ENCODE peak calls at places on chromosome 2, in seven cellular contexts. K is mammary epithelial cell, M is HCT116, C is PC-3, W is psoas muscle, B is stomach, J is DND-41. I is an unnamed sample. For H3K36me3, the result is how much of the 10 kb centered on the place peaks cover.

GRCh38 chr2:11256166-11256565 is 88.3 kb downstream of the ROCK2 start:
- DNase-seq in K (no peak), B (no peak), W (no peak), C (no peak), M (no peak), J (no peak), I (no peak)

GRCh38 chr2:186595219-186595618 is 5.4 kb downstream of the ITGAV start:
- DNase-seq in J (no peak), K (no peak), B (peak), C (peak), W (no peak), M (no peak), I (no peak)

GRCh38 chr2:136612079-136612478 is 153.3 kb upstream of the THSD7B start:
- DNase-seq in K (no peak), W (no peak), C (no peak), M (no peak), J (no peak), B (no peak), I (no peak)

GRCh38 chr2:36653967-36654694 is 42.4 kb upstream of the VIT start:
- DNase-seq in C (no peak), W (no peak), J (no peak), M (no peak), B (no peak), K (no peak), I (no peak)

GRCh38 chr2:30912056-30912455 is 104.8 kb upstream of the CAPN13 start:
- DNase-seq in B (no peak), J (no peak), K (no peak), C (no peak), M (no peak), W (no peak), I (no peak)

GRCh38 chr2:15562354-15563031 is 1.4 kb upstream of the NBAS start:
- DNase-seq in W (no peak), K (no peak), C (no peak), M (no peak), B (no peak), J (no peak), I (no peak)

GRCh38 chr2:66962625-66963207 is 434.4 kb upstream of the ETAA1 start:
- DNase-seq in C (no peak), B (no peak), K (no peak), M (no peak), J (no peak), W (no peak), I (no peak)

GRCh38 chr2:186883666-186884065 is 34.7 kb upstream of the ZSWIM2 start:
- DNase-seq in M (no peak), W (no peak), K (no peak), C (no peak), J (no peak), B (no peak), I (no peak)

GRCh38 chr2:18309627-18310026 is 250.8 kb downstream of the RDH14 start:
- DNase-seq in K (no peak), C (no peak), B (no peak), J (no peak), M (no peak), W (no peak), I (no peak)

GRCh38 chr2:122999823-123000222 is 1025.3 kb upstream of the CNTNAP5 start:
- DNase-seq in C (no peak), M (no peak), K (no peak), J (no peak), W (no peak), B (no peak), I (no peak)

GRCh38 chr2:101360229-101360628 is 27.1 kb downstream of the CREG2 start:
- DNase-seq in M (peak), C (peak), B (no peak), K (peak), W (no peak), J (no peak), I (no peak)

GRCh38 chr2:101736861-101737291 is 39.4 kb downstream of the MAP4K4 start:
- DNase-seq in W (no peak), B (no peak), C (peak), J (no peak), K (peak), M (no peak), I (no peak)

GRCh38 chr2:142975239-142975638 is 97.8 kb downstream of the KYNU start:
- DNase-seq in W (no peak), M (no peak), J (no peak), B (no peak), C (no peak), K (no peak), I (no peak)
- H3K27ac ChIP-seq in W (no peak), M (no peak), J (no peak), B (no peak), C (peak), K (peak), I (no peak)

GRCh38 chr2:9847140-9847539 is 3.9 kb downstream of the TAF1B start:
- DNase-seq in B (no peak), W (no peak), M (no peak), C (peak), J (no peak), K (peak), I (no peak)

GRCh38 chr2:9858730-9859068 is 15.4 kb downstream of the TAF1B start:
- DNase-seq in W (no peak), B (no peak), K (no peak), M (no peak), J (no peak), C (no peak), I (no peak)

GRCh38 chr2:9857814-9858729 is 14.8 kb downstream of the TAF1B start:
- DNase-seq in K (no peak), M (no peak), J (no peak), C (no peak), W (no peak), B (no peak), I (no peak)

GRCh38 chr2:9852881-9853280 is 9.6 kb downstream of the TAF1B start:
- DNase-seq in C (no peak), B (no peak), K (no peak), J (no peak), M (no peak), W (no peak), I (no peak)
- H3K36me3 ChIP-seq in C (half or more), B (half or more), K (under half), J (half or more), M (half or more), W (half or more), I (under half)

GRCh38 chr2:150482667-150483260 is 4.7 kb downstream of the RND3 start:
- DNase-seq in C (peak), M (no peak), J (no peak), W (no peak), B (no peak), K (no peak), I (no peak)

GRCh38 chr2:150479075-150479915 is 8.2 kb downstream of the RND3 start:
- DNase-seq in W (no peak), M (no peak), J (no peak), B (no peak), K (peak), C (peak), I (no peak)

GRCh38 chr2:150480241-150480640 is 7.2 kb downstream of the RND3 start:
- DNase-seq in W (no peak), M (no peak), J (no peak), K (peak), C (peak), B (peak), I (no peak)

GRCh38 chr2:150482111-150482510 is 5.4 kb downstream of the RND3 start:
- DNase-seq in C (peak), M (no peak), J (no peak), B (no peak), K (no peak), W (no peak), I (no peak)

GRCh38 chr2:150480971-150481830 is 6.3 kb downstream of the RND3 start:
- DNase-seq in W (no peak), C (peak), J (no peak), B (no peak), K (peak), M (no peak), I (no peak)
- H3K27ac ChIP-seq in W (peak), C (peak), J (no peak), B (no peak), K (peak), M (no peak), I (no peak)

GRCh38 chr2:201157694-201158093 is 25.2 kb upstream of the CASP10 start:
- DNase-seq in B (no peak), J (no peak), W (no peak), C (peak), M (no peak), K (peak), I (no peak)
- H3K36me3 ChIP-seq in B (half or more), J (under half), W (half or more), C (under half), M (under half), K (under half), I (under half)

GRCh38 chr2:20212871-20213503 is 11.9 kb downstream of the SDC1 start:
- DNase-seq in C (peak), M (no peak), J (no peak), B (peak), W (no peak), K (peak), I (no peak)

GRCh38 chr2:20216130-20217025 is 8.6 kb downstream of the SDC1 start:
- DNase-seq in B (no peak), J (no peak), K (no peak), W (no peak), M (no peak), C (no peak), I (no peak)

GRCh38 chr2:20213651-20214565 is 11.0 kb downstream of the SDC1 start:
- DNase-seq in W (no peak), B (no peak), C (no peak), K (peak), M (no peak), J (no peak), I (no peak)

GRCh38 chr2:20215183-20216040 is 9.5 kb downstream of the SDC1 start:
- DNase-seq in J (no peak), C (no peak), W (no peak), B (peak), K (no peak), M (no peak), I (no peak)

DNA sequence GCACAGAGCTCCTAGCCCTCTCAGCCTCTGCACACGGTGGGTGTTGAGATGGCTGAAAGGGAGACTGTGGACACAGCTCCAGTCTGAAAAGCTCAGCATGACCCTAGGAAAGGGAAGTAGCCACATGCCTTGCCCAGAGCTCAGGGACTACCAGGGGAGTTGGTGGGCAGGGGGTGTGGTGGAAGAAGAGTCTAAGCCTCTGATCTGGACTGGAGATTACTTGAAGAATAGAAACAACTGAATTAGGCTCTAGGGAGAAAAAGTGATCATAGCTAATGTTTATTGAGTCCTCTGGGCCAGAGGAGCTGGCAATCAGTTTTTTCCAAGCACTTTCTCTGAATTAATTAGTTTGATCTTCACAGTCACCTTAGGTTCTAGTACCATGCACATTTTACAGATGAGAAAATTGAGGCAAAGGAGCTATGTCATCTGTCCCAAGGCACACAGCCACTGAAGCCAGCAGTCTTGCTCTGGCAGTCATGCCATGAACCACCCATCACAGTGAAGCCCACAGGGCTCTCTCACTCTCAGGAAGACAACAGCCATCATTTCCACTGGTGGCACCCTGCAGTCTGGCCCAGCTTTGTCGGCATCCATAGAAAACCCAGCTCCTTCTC is 10.3 kb downstream of the SDC1 start:
- DNase-seq in C (no peak), B (no peak), W (no peak), J (no peak), K (no peak), M (no peak), I (no peak)
- H3K27ac ChIP-seq in C (no peak), B (peak), W (no peak), J (no peak), K (peak), M (no peak), I (no peak)

DNA sequence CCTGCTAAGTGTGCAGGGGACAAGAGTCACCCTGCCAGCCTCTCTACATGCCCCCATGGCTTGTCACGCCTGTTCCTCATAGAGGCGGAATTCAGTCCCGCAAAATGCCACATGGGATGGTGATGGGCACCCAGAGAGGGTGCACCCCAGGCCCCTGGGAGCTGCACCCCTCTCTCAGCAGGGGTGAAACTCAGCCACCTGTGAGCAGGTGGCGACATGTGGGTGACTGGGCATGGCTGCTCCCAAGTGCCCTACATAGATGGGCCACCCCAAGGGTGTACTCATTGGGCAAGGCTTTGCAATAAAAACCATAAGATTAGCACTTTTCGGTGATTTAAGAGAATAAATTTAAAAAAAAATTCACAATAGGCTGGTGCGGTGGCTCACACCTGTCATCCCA is 6.3 kb downstream of the HS6ST1 start:
- DNase-seq in M (no peak), K (no peak), B (peak), C (no peak), W (peak), J (no peak), I (no peak)
- H3K36me3 ChIP-seq in M (under half), K (under half), B (under half), C (under half), W (under half), J (half or more), I (under half)

GRCh38 chr2:106187426-106187825 is 6.7 kb downstream of the UXS1 start:
- DNase-seq in J (no peak), M (no peak), W (no peak), C (no peak), K (no peak), B (no peak), I (no peak)

GRCh38 chr2:106191511-106192016 is 2.5 kb downstream of the UXS1 start:
- DNase-seq in M (no peak), B (no peak), W (no peak), C (no peak), K (no peak), J (no peak), I (no peak)

GRCh38 chr2:106192752-106193490 is 1.2 kb downstream of the UXS1 start:
- DNase-seq in M (peak), B (no peak), W (no peak), J (peak), K (peak), C (peak), I (peak)

GRCh38 chr2:106189325-106189724 is 4.8 kb downstream of the UXS1 start:
- DNase-seq in J (no peak), B (no peak), W (no peak), K (no peak), C (no peak), M (no peak), I (no peak)

GRCh38 chr2:106189764-106190468 is 4.2 kb downstream of the UXS1 start:
- DNase-seq in B (no peak), W (no peak), K (peak), M (no peak), J (no peak), C (peak), I (no peak)
- H3K27ac ChIP-seq in B (peak), W (no peak), K (no peak), M (no peak), J (no peak), C (peak), I (no peak)

I was measured in CD8-positive, alpha-beta memory T cell.